ENCODE peak calls at places on chromosomes 4 and X, in nine cellular contexts. E is upper lobe of left lung, M is H1, B is sigmoid colon, C is GM23338, A is SK-N-SH, F is endothelial cell of umbilical vein, G is HCT116, R is stomach. O is an unnamed sample. For H3K4me1, the result is how much of the 10 kb centered on the place peaks cover.

GRCh38 chr4:64271601-64272081 is 137.6 kb downstream of the TECRL start:
- DNase-seq in E (no peak), M (no peak), B (no peak), C (peak), A (no peak), F (no peak), G (no peak), R (no peak), O (no peak)

GRCh38 chr4:67428819-67429218 is 116.5 kb downstream of the CENPC start:
- DNase-seq in E (no peak), M (no peak), B (no peak), C (no peak), A (no peak), F (no peak), G (no peak), R (no peak), O (no peak)

GRCh38 chrX:145816607-145817298 is 876 bp upstream of the SLITRK2 start:
- DNase-seq in E (no peak), M (no peak), B (no peak), C (no peak), A (no peak), F (no peak), G (no peak), R (no peak), O (no peak)

GRCh38 chr4:17770845-17771244 is 10.6 kb downstream of the FAM184B start:
- DNase-seq in E (no peak), M (no peak), B (no peak), C (no peak), A (no peak), F (no peak), G (no peak), R (no peak), O (no peak)

GRCh38 chr4:123807866-123808265 is 411.3 kb downstream of the SPRY1 start:
- DNase-seq in E (no peak), M (no peak), B (no peak), C (no peak), A (no peak), F (no peak), G (no peak), R (no peak), O (no peak)

GRCh38 chr4:120228086-120228485 is 161.4 kb upstream of the MAD2L1 start:
- DNase-seq in E (no peak), M (no peak), B (no peak), C (no peak), A (no peak), F (no peak), G (no peak), R (no peak), O (no peak)

GRCh38 chrX:131235768-131236167 is 53.3 kb downstream of the IGSF1 start:
- DNase-seq in E (no peak), M (no peak), B (no peak), C (no peak), A (no peak), F (no peak), G (no peak), R (no peak), O (no peak)

GRCh38 chrX:16658284-16658683 is 8.3 kb downstream of the S100G start:
- DNase-seq in E (no peak), M (no peak), B (no peak), C (no peak), A (no peak), F (peak), G (no peak), R (no peak), O (no peak)

GRCh38 chrX:43817454-43817853 is 64.8 kb downstream of the MAOB start:
- DNase-seq in E (no peak), M (no peak), B (no peak), C (no peak), A (no peak), F (no peak), G (no peak), R (no peak), O (no peak)

GRCh38 chrX:131763674-131764073 is 219.8 kb downstream of the OR13H1 start:
- DNase-seq in E (peak), M (no peak), B (peak), C (no peak), A (peak), F (no peak), G (no peak), R (peak), O (no peak)

GRCh38 chr4:183401473-183401872 is 43.0 kb upstream of the CDKN2AIP start:
- DNase-seq in E (no peak), M (no peak), B (peak), C (no peak), A (no peak), F (no peak), G (no peak), R (no peak), O (no peak)

GRCh38 chrX:17413228-17413627 is 38.2 kb downstream of the NHS start:
- DNase-seq in E (no peak), M (no peak), B (no peak), C (no peak), A (no peak), F (no peak), G (peak), R (no peak), O (no peak)

GRCh38 chrX:96579252-96579651 is 105.4 kb upstream of the DIAPH2 start:
- DNase-seq in E (no peak), M (no peak), B (no peak), C (no peak), A (no peak), F (no peak), G (no peak), R (no peak), O (no peak)

GRCh38 chr4:101155368-101155767 is 192.0 kb downstream of the PPP3CA start:
- DNase-seq in E (no peak), M (no peak), B (no peak), C (peak), A (no peak), F (peak), G (peak), R (no peak), O (no peak)

GRCh38 chrX:154735695-154736393 is 15.0 kb downstream of the GAB3 start:
- DNase-seq in E (peak), M (no peak), B (peak), C (no peak), A (no peak), F (peak), G (no peak), R (no peak), O (no peak)

GRCh38 chr4:57190651-57191481 is 80.7 kb upstream of the IGFBP7 start:
- DNase-seq in E (no peak), M (peak), B (no peak), C (peak), A (peak), F (peak), G (peak), R (no peak), O (no peak)

GRCh38 chr4:98482847-98483806 is 175.3 kb downstream of the TSPAN5 start:
- DNase-seq in E (no peak), M (no peak), B (no peak), C (no peak), A (no peak), F (peak), G (peak), R (no peak), O (no peak)

GRCh38 chr4:154292589-154292988 is 199.0 kb downstream of the DCHS2 start:
- DNase-seq in E (no peak), M (no peak), B (no peak), C (peak), A (no peak), F (no peak), G (no peak), R (no peak), O (no peak)

GRCh38 chr4:17057035-17057434 is 158.6 kb upstream of the LDB2 start:
- DNase-seq in E (no peak), M (no peak), B (no peak), C (no peak), A (no peak), F (no peak), G (no peak), R (no peak), O (no peak)

GRCh38 chr4:117156806-117157205 is 71.4 kb upstream of the TRAM1L1 start:
- DNase-seq in E (no peak), M (no peak), B (no peak), C (peak), A (no peak), F (no peak), G (no peak), R (no peak), O (no peak)

GRCh38 chrX:133185119-133185518 is 33.0 kb downstream of the TFDP3 start:
- DNase-seq in E (no peak), M (no peak), B (no peak), C (peak), A (no peak), F (no peak), G (no peak), R (no peak), O (no peak)

GRCh38 chr4:130573742-130574141 is 1477.8 kb downstream of the C4orf33 start:
- DNase-seq in E (no peak), M (no peak), B (no peak), C (no peak), A (no peak), F (no peak), G (no peak), R (no peak), O (no peak)

GRCh38 chr4:100907465-100908454 is 389.9 kb upstream of the EMCN start:
- DNase-seq in E (no peak), M (no peak), B (no peak), C (no peak), A (no peak), F (peak), G (no peak), R (no peak), O (no peak)

GRCh38 chr4:176988226-176988625 is 195.5 kb upstream of the VEGFC start:
- DNase-seq in E (no peak), M (no peak), B (no peak), C (no peak), A (no peak), F (peak), G (peak), R (no peak), O (no peak)

GRCh38 chr4:113288691-113289090 is 239.2 kb downstream of the ANK2 start:
- DNase-seq in E (no peak), M (no peak), B (no peak), C (no peak), A (no peak), F (no peak), G (no peak), R (no peak), O (no peak)

GRCh38 chr4:17722361-17722710 is 59.1 kb downstream of the FAM184B start:
- DNase-seq in E (no peak), M (no peak), B (no peak), C (no peak), A (no peak), F (no peak), G (no peak), R (no peak), O (no peak)

DNA sequence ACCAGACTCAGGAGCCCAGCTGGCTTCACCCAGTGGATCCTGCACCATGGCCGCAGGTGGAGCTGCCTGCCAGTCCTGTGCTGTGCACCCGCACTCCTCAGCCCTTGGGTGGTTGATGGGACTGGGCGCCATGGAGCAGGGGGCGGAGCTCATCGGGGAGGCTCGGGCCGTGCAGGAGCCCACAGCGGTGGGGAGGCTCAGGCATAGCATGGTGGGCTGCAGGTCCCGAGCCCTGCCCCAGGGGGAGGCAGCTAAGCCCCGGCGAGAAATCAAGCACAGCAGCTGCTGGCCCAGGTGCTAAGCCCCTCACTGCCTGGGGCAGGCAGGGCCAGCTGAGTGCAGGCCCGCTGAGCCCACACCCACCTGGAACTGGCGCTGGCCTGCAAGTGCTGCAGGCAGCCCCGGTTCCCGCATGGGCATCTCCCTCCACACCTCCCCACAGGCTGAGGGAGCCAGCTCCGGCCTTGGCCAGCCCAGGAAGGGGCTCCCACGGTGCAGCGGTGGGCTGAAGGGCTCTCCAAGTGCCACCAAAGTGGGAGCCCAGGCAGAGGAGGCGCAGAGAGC is 464.1 kb upstream of the DIPK2B start:
- DNase-seq in E (no peak), M (no peak), B (no peak), C (no peak), A (no peak), F (no peak), G (no peak), R (no peak), O (no peak)
- TF ChIP-seq POLR2AphosphoS5 in E (no peak), M (no peak), B (no peak), C (no peak), A (no peak), F (no peak), G (no peak), R (no peak), O (no peak)

GRCh38 chr4:95547708-95548471 is 883 bp downstream of the UNC5C start:
- DNase-seq in E (no peak), M (no peak), B (peak), C (peak), A (no peak), F (peak), G (no peak), R (no peak), O (peak)
- H3K4me3 ChIP-seq in E (peak), M (peak), B (peak), C (peak), A (peak), F (peak), G (no peak), R (peak), O (peak)

GRCh38 chr4:158778065-158778711 is 9.4 kb downstream of the FNIP2 start:
- DNase-seq in E (no peak), M (no peak), B (no peak), C (no peak), A (no peak), F (no peak), G (no peak), R (no peak), O (no peak)
- H3K4me1 ChIP-seq in E (half or more), M (under half), B (half or more), C (under half), A (under half), F (under half), G (under half), R (half or more), O (under half)

GRCh38 chr4:1726146-1726934 is 5.0 kb downstream of the TACC3 start:
- DNase-seq in E (peak), M (peak), B (peak), C (peak), A (peak), F (peak), G (peak), R (peak), O (peak)

GRCh38 chr4:1728061-1728980 is 7.0 kb downstream of the TACC3 start:
- DNase-seq in E (no peak), M (no peak), B (no peak), C (no peak), A (peak), F (no peak), G (no peak), R (peak), O (no peak)

GRCh38 chr4:1725521-1725920 is 4.2 kb downstream of the TACC3 start:
- DNase-seq in E (no peak), M (no peak), B (no peak), C (no peak), A (no peak), F (no peak), G (no peak), R (no peak), O (no peak)

GRCh38 chr4:1730532-1731135 is 9.3 kb downstream of the TACC3 start:
- DNase-seq in E (no peak), M (no peak), B (no peak), C (no peak), A (no peak), F (no peak), G (no peak), R (peak), O (no peak)

GRCh38 chr4:1727117-1728031 is 6.1 kb downstream of the TACC3 start:
- DNase-seq in E (peak), M (no peak), B (no peak), C (no peak), A (peak), F (peak), G (no peak), R (peak), O (no peak)
- TF ChIP-seq POLR2AphosphoS5 in E (no peak), M (no peak), B (no peak), C (no peak), A (peak), F (peak), G (no peak), R (no peak), O (no peak)

GRCh38 chrX:72006461-72006860 is 95.8 kb downstream of the NHSL2 start:
- DNase-seq in E (no peak), M (no peak), B (no peak), C (no peak), A (no peak), F (no peak), G (no peak), R (no peak), O (no peak)

GRCh38 chrX:72002886-72003285 is 92.2 kb downstream of the NHSL2 start:
- DNase-seq in E (no peak), M (no peak), B (no peak), C (no peak), A (no peak), F (no peak), G (no peak), R (no peak), O (no peak)

GRCh38 chrX:72005046-72005445 is 94.4 kb downstream of the NHSL2 start:
- DNase-seq in E (no peak), M (no peak), B (no peak), C (no peak), A (no peak), F (no peak), G (no peak), R (no peak), O (no peak)

GRCh38 chrX:72001906-72002305 is 91.3 kb downstream of the NHSL2 start:
- DNase-seq in E (no peak), M (no peak), B (no peak), C (no peak), A (no peak), F (no peak), G (no peak), R (no peak), O (no peak)

GRCh38 chrX:72003811-72004750 is 93.4 kb downstream of the NHSL2 start:
- DNase-seq in E (no peak), M (peak), B (peak), C (peak), A (peak), F (peak), G (peak), R (peak), O (no peak)
- H3K4me3 ChIP-seq in E (no peak), M (peak), B (no peak), C (peak), A (no peak), F (no peak), G (peak), R (no peak), O (no peak)

DNA sequence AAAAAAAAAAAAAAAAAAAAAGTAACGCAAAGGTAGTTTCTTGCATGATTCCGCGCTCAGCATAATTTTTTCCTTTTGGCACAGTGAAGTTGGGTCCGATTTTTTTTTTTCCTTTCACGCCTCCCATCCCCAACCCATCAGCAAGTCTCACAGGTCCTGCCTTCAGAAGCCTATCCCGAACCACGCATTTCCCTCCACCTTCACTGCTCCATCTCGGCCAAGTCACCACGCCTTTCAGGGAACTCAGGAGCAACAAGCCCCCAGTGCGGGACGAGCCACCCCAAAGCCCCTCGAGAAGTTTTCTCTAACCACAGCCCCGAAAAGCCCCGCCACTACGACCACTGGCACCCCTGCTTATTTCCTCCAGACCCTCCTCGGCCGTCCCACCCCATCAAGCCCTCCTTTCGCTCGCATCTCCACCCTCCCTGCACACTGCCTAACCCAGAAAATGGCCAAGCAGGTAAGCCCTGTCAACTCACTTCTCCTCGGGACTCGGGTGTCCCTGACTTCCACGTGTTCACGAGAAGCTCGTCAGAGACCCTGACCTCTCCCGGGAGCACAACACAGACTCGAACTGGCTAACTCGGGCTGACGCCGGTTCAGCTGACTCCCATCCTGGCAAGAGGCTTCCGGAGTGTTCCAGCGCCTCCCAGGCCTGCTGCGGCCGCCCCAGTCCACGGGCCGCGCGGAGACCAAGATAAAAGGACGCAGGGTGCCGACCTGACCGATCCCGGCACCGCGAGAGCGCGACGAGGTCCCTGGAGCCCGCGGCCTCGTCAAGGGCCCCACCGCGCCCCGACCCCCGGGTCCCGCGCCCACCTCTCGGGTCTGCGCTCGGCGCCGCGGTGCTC is 839 bp downstream of the SLBP start:
- DNase-seq in E (peak), M (no peak), B (peak), C (peak), A (no peak), F (peak), G (no peak), R (peak), O (peak)
- H3K4me1 ChIP-seq in E (under half), M (under half), B (half or more), C (under half), A (under half), F (under half), G (under half), R (half or more), O (under half)

DNA sequence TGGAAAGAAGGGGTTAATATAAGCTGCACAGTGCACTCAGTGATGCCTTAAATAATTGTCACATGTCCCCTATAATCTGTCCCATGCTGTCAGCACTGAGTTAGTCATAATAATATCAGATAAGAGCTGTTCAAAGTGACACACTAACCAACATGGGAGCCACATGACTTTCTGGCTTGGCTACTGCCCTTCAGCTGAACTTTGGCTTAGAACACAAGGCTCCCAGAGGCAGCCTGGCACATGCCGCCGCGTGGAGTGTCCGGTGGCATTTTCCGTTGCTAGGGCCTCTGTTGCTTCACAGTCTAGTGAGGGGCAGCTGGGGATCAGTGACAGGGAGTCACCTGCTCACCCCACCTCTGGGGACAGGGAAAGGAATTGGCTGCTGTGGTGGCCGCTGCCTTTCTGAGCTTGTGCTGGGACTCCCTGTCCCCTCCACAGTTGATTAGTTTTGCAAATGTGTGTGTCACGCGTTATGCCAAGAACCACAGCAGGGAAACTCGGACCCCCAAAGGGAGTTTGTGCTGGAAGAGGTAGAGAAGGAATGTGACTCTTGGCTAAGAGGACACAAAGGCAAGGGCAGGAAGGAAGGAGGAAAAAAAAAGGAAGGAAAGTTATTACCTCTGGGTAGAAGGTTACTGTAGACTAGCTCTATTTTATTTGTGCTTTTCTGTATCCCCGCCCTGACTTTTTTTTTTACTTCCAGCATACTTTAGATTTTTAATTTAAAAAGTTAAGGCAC is 41.1 kb upstream of the PPARGC1A start:
- DNase-seq in E (peak), M (no peak), B (peak), C (peak), A (peak), F (no peak), G (no peak), R (peak), O (peak)
- TF ChIP-seq POLR2AphosphoS5 in E (peak), M (no peak), B (no peak), C (no peak), A (no peak), F (no peak), G (no peak), R (peak), O (peak)